ENCODE peak calls at places on chromosomes 3 and 15, in five cellular contexts. Y, E, G, F and N are unnamed samples.

GRCh38 chr15:26879770-26880169 is 12.9 kb downstream of the GABRA5 start:
- DNase-seq in G (no peak), Y (no peak), F (no peak), E (no peak), N (no peak)

GRCh38 chr15:84749111-84749991 is 959 bp downstream of the ZNF592 start:
- DNase-seq in G (peak), E (no peak), Y (peak), F (no peak), N (no peak)

GRCh38 chr15:74775132-74775562 is 6.7 kb upstream of the CSK start:
- DNase-seq in F (no peak), G (no peak), E (no peak), Y (no peak), N (no peak)

GRCh38 chr3:181176610-181177009 is 187.1 kb upstream of the DNAJC19 start:
- DNase-seq in G (no peak), E (no peak), Y (peak), F (peak), N (peak)

GRCh38 chr15:74964794-74965193 is 8.2 kb upstream of the RPP25 start:
- DNase-seq in Y (no peak), G (no peak), E (no peak), F (no peak), N (no peak)

GRCh38 chr3:141421639-141422319 is 53.5 kb downstream of the ZBTB38 start:
- DNase-seq in G (no peak), Y (no peak), E (no peak), F (no peak), N (no peak)

GRCh38 chr15:79397264-79397663 is 34.9 kb upstream of the MINAR1 start:
- DNase-seq in E (no peak), G (no peak), Y (no peak), F (no peak), N (no peak)

GRCh38 chr3:59412506-59412905 is 362.7 kb upstream of the CFAP20DC start:
- DNase-seq in E (no peak), Y (no peak), F (no peak), G (no peak), N (no peak)

GRCh38 chr3:64509216-64509615 is 178.6 kb downstream of the ADAMTS9 start:
- DNase-seq in E (no peak), G (no peak), Y (no peak), F (no peak), N (no peak)

GRCh38 chr15:40894689-40895308 is 549 bp downstream of the VPS18 start:
- DNase-seq in F (no peak), Y (peak), E (no peak), G (peak), N (no peak)

GRCh38 chr15:65008989-65009388 is 19.3 kb upstream of the SPG21 start:
- DNase-seq in Y (peak), G (no peak), E (no peak), F (no peak), N (no peak)

GRCh38 chr15:43410572-43411214 is 39.8 kb downstream of the TUBGCP4 start:
- DNase-seq in G (no peak), F (no peak), Y (peak), E (no peak), N (no peak)

GRCh38 chr15:46293550-46293949 is 658.7 kb downstream of the SQOR start:
- DNase-seq in G (no peak), Y (peak), F (no peak), E (no peak), N (no peak)

GRCh38 chr3:4772171-4772804 is 206.9 kb upstream of the BHLHE40 start:
- DNase-seq in E (no peak), F (no peak), G (no peak), Y (no peak), N (no peak)

GRCh38 chr3:23904545-23904944 is 12.2 kb downstream of the NKIRAS1 start:
- DNase-seq in E (no peak), G (no peak), Y (no peak), F (no peak), N (no peak)

GRCh38 chr15:28017423-28017924 is 81.6 kb downstream of the OCA2 start:
- DNase-seq in E (no peak), G (no peak), Y (peak), F (no peak), N (no peak)